ENCODE peak calls at places on chromosomes 11 and 22, in four cellular contexts. Q is coronary artery; G is naive thymus-derived CD4-positive, alpha-beta T cell; T is testis. C is an unnamed sample.

GRCh38 chr11:102683277-102683676 is 22.3 kb downstream of the MMP27 start:
- DNase-seq in Q (no peak), G (no peak), T (no peak), C (no peak)

GRCh38 chr11:134017773-134018430 is 51.0 kb upstream of the JAM3 start:
- DNase-seq in Q (no peak), G (no peak), T (no peak), C (no peak)

GRCh38 chr22:32199961-32200360 is 4.9 kb downstream of the RFPL2 start:
- DNase-seq in Q (no peak), G (no peak), T (no peak), C (no peak)

GRCh38 chr11:14331476-14332136 is 27.4 kb downstream of the RRAS2 start:
- DNase-seq in Q (no peak), G (no peak), T (no peak), C (no peak)

GRCh38 chr22:47450876-47451475 is 688.5 kb downstream of the TBC1D22A start:
- DNase-seq in Q (no peak), G (no peak), T (no peak), C (no peak)

GRCh38 chr11:18203723-18204122 is 31.1 kb downstream of the MRGPRX4 start:
- DNase-seq in Q (no peak), G (no peak), T (no peak), C (no peak)

GRCh38 chr11:27904358-27905055 is 203.4 kb downstream of the KIF18A start:
- DNase-seq in Q (no peak), G (no peak), T (no peak), C (no peak)

GRCh38 chr22:46269564-46269963 is 1.8 kb downstream of the TTC38 start:
- DNase-seq in Q (no peak), G (no peak), T (no peak), C (peak; percentile 31)

GRCh38 chr11:1121343-1122331 is 36.1 kb upstream of the MUC5AC start:
- DNase-seq in Q (no peak), G (no peak), T (peak; percentile 28), C (peak; percentile 74)

GRCh38 chr22:40511604-40512003 is 124.9 kb downstream of the MRTFA start:
- DNase-seq in Q (no peak), G (no peak), T (no peak), C (no peak)

GRCh38 chr11:12377824-12378593 is 638 bp downstream of the PARVA start:
- DNase-seq in Q (peak; percentile 90), G (no peak), T (peak; percentile 76), C (peak; percentile 87)

GRCh38 chr22:48693377-48694135 is 1134.1 kb downstream of the BRD1 start:
- DNase-seq in Q (no peak), G (no peak), T (no peak), C (no peak)

GRCh38 chr11:92198276-92198675 is 26.3 kb upstream of the FAT3 start:
- DNase-seq in Q (no peak), G (no peak), T (no peak), C (no peak)

GRCh38 chr22:36741204-36741793 is 34.6 kb downstream of the IFT27 start:
- DNase-seq in Q (peak; percentile 29), G (no peak), T (peak; percentile 26), C (peak; percentile 24)

GRCh38 chr11:76558473-76558872 is 112.1 kb downstream of the LRRC32 start:
- DNase-seq in Q (no peak), G (no peak), T (no peak), C (no peak)

GRCh38 chr11:62607729-62608128 is 4.8 kb downstream of the EML3 start:
- DNase-seq in Q (no peak), G (no peak), T (no peak), C (no peak)

GRCh38 chr11:100800202-100800601 is 113.1 kb downstream of the ARHGAP42 start:
- DNase-seq in Q (no peak), G (no peak), T (no peak), C (no peak)

GRCh38 chr11:43699879-43700278 is 19.3 kb downstream of the HSD17B12 start:
- DNase-seq in Q (no peak), G (no peak), T (no peak), C (no peak)

GRCh38 chr11:117239295-117239694 is 6.8 kb downstream of the RNF214 start:
- DNase-seq in Q (no peak), G (no peak), T (no peak), C (peak; percentile 4)

GRCh38 chr11:12214751-12215150 is 104.4 kb downstream of the MICAL2 start:
- DNase-seq in Q (no peak), G (no peak), T (no peak), C (no peak)

GRCh38 chr11:60280412-60280811 is at the start of gene MS4A4A:
- DNase-seq in Q (no peak), G (no peak), T (peak; percentile 20), C (no peak)

GRCh38 chr11:134560066-134560465 is 148.0 kb upstream of the B3GAT1 start:
- DNase-seq in Q (peak; percentile 67), G (no peak), T (peak; percentile 10), C (peak; percentile 75)

GRCh38 chr22:22941831-22942510 is 54.4 kb downstream of the IGLL5 start:
- DNase-seq in Q (peak; percentile 58), G (no peak), T (peak; percentile 6), C (peak; percentile 51)

GRCh38 chr11:17156283-17156682 is 51.5 kb downstream of the PIK3C2A start:
- DNase-seq in Q (no peak), G (no peak), T (no peak), C (no peak)

GRCh38 chr11:134599180-134599810 is 187.3 kb upstream of the B3GAT1 start:
- DNase-seq in Q (peak; percentile 11), G (no peak), T (no peak), C (peak; percentile 40)

GRCh38 chr11:13294771-13295579 is 17.4 kb downstream of the BMAL1 start:
- DNase-seq in Q (no peak), G (no peak), T (no peak), C (no peak)

GRCh38 chr11:16776716-16777115 is 38.3 kb downstream of the C11orf58 start:
- DNase-seq in Q (peak; percentile 68), G (no peak), T (no peak), C (no peak)

GRCh38 chr22:44184006-44184405 is 3.3 kb downstream of the PARVG start:
- DNase-seq in Q (no peak), G (no peak), T (no peak), C (no peak)

GRCh38 chr11:47106839-47107520 is 69.7 kb downstream of the ARFGAP2 start:
- DNase-seq in Q (no peak), G (no peak), T (no peak), C (no peak)

GRCh38 chr22:50141891-50142363 is 28.6 kb upstream of the PANX2 start:
- DNase-seq in Q (peak; percentile 54), G (no peak), T (no peak), C (peak; percentile 17)

GRCh38 chr11:21866781-21867180 is 326.1 kb upstream of the ANO5 start:
- DNase-seq in Q (no peak), G (no peak), T (no peak), C (no peak)

GRCh38 chr22:42700355-42700754 is 20.3 kb downstream of the A4GALT start:
- DNase-seq in Q (no peak), G (no peak), T (no peak), C (no peak)

GRCh38 chr11:113850188-113850587 is 25.2 kb downstream of the USP28 start:
- DNase-seq in Q (no peak), G (no peak), T (no peak), C (no peak)

GRCh38 chr11:120054016-120054752 is 83.7 kb downstream of the TRIM29 start:
- DNase-seq in Q (no peak), G (no peak), T (no peak), C (no peak)

GRCh38 chr22:41840216-41840615 is 7.3 kb downstream of the SREBF2 start:
- DNase-seq in Q (no peak), G (no peak), T (no peak), C (no peak)

GRCh38 chr22:30743257-30744020 is 48.8 kb downstream of the OSBP2 start:
- DNase-seq in Q (no peak), G (no peak), T (no peak), C (no peak)

GRCh38 chr11:75270896-75271415 is 30.4 kb downstream of the TPBGL start:
- DNase-seq in Q (peak; percentile 8), G (no peak), T (peak; percentile 42), C (no peak)

GRCh38 chr11:95375881-95376280 is 144.9 kb upstream of the SESN3 start:
- DNase-seq in Q (no peak), G (no peak), T (no peak), C (no peak)

GRCh38 chr22:19222242-19223005 is 43.9 kb upstream of the SLC25A1 start:
- DNase-seq in Q (no peak), G (no peak), T (no peak), C (no peak)

GRCh38 chr22:19223617-19224016 is 45.1 kb upstream of the SLC25A1 start:
- DNase-seq in Q (no peak), G (no peak), T (no peak), C (no peak)

GRCh38 chr22:19218541-19219233 is 40.2 kb upstream of the SLC25A1 start:
- DNase-seq in Q (no peak), G (no peak), T (no peak), C (peak; percentile 57)

GRCh38 chr22:19223110-19223509 is 44.6 kb upstream of the SLC25A1 start:
- DNase-seq in Q (no peak), G (no peak), T (no peak), C (no peak)

DNA sequence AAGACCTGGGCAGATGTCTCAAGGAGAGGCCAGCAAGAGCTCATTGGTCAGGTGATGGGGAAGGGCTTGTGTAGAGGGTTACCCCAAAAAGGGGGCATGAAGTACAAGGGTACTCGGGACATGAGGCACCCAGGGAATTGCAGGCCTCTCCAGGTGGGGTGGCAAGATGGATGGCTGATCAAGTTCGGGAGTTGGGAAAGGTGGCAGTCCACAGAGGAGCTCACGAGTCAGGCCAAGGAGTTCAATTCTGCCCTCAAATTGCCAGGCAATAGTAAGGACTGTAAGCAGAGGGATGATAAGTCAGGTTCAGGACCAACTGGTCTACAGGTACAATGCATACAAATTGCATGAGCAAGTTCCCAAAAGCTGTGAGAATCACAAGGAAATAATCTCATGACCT is 42.3 kb upstream of the SLC25A1 start:
- DNase-seq in Q (no peak), G (no peak), T (peak; percentile 9), C (no peak)
- H3K27ac ChIP-seq in Q (no peak overlapping the region), G (no peak overlapping the region), T (no peak overlapping the region), C (no peak overlapping the region)

GRCh38 chr11:70834277-70834940 is 418.0 kb downstream of the SHANK2 start:
- DNase-seq in Q (no peak), G (no peak), T (no peak), C (no peak)
- H3K27ac ChIP-seq in Q (no peak overlapping the region), G (no peak overlapping the region), T (no peak overlapping the region), C (no peak overlapping the region)

DNA sequence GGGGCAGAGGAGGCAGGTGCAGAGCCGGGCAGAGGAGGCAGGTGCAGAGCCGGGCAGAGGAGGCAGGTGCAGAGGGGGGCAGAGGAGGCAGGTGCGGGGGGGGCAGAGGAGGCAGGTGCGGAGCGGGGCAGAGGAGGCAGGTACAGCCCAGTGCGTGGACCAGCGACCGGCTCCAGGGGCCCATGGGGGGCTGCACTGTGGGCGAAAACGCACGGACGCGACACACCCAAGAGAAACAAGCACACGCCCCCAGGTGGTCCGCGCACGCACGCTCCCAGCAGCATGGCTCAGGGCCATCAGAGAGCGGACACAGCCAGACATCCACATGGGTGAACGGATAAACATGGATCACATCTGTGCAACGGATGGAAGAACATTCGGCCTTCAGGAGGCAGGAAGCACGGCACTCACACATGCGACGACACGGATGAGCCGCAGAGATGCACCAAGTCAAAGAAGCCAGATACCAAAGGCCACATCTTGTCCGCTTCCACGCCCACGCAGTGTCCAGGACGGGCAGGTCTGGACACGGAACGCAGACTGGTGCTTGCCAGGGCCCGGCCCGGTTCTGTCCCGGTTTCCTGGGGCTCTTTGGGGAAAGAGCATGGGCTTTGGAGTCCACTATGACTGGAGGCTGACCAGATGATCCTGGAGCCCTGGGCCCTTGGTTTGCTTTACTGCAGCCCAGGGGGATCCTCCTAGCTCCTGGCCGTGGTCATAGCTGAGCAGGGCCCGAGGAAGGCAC is 21.8 kb downstream of the OSBPL5 start:
- DNase-seq in Q (no peak), G (no peak), T (no peak), C (no peak)
- H3K27ac ChIP-seq in Q (no peak overlapping the region), G (no peak overlapping the region), T (no peak overlapping the region), C (no peak overlapping the region)

GRCh38 chr11:86740628-86741488 is 59.5 kb upstream of the PRSS23 start:
- DNase-seq in Q (peak; percentile 88), G (no peak), T (peak; percentile 54), C (peak; percentile 72)
- H3K27ac ChIP-seq in Q (peak overlapping the region; percentile 82), G (no peak overlapping the region), T (peak overlapping the region; percentile 74), C (peak overlapping the region; percentile 90)

C was measured in suprapubic skin.